ENCODE peak calls at places on chromosomes 12 and 14, in four cellular contexts. One of them, this sample, is unnamed.

GRCh38 chr14:53306267-53306721 is 153.2 kb upstream of the DDHD1 start:
- DNase-seq in upper lobe of right lung: peak
- DNase-seq in stomach: peak
- DNase-seq in AG09309: no peak
- DNase-seq in this sample: no peak

GRCh38 chr12:52144512-52145227 is 47.1 kb downstream of the KRT80 start:
- DNase-seq in upper lobe of right lung: no peak
- DNase-seq in stomach: no peak
- DNase-seq in AG09309: no peak
- DNase-seq in this sample: no peak

GRCh38 chr12:80936353-80936641 is 1.4 kb downstream of the LIN7A start:
- DNase-seq in upper lobe of right lung: no peak
- DNase-seq in stomach: no peak
- DNase-seq in AG09309: no peak
- DNase-seq in this sample: no peak

GRCh38 chr12:87687362-87687761 is 341.8 kb downstream of the C12orf50 start:
- DNase-seq in upper lobe of right lung: no peak
- DNase-seq in stomach: no peak
- DNase-seq in AG09309: no peak
- DNase-seq in this sample: peak

GRCh38 chr14:53793790-53794560 is 162.7 kb downstream of the BMP4 start:
- DNase-seq in upper lobe of right lung: no peak
- DNase-seq in stomach: no peak
- DNase-seq in AG09309: no peak
- DNase-seq in this sample: no peak

GRCh38 chr14:80705241-80705980 is 236.1 kb downstream of the CEP128 start:
- DNase-seq in upper lobe of right lung: no peak
- DNase-seq in stomach: no peak
- DNase-seq in AG09309: no peak
- DNase-seq in this sample: no peak

GRCh38 chr12:128829870-128830504 is 6.2 kb upstream of the SLC15A4 start:
- DNase-seq in upper lobe of right lung: no peak
- DNase-seq in stomach: peak
- DNase-seq in AG09309: no peak
- DNase-seq in this sample: peak

GRCh38 chr14:91898256-91898843 is 31.0 kb upstream of the TC2N start:
- DNase-seq in upper lobe of right lung: no peak
- DNase-seq in stomach: no peak
- DNase-seq in AG09309: no peak
- DNase-seq in this sample: peak

GRCh38 chr12:6200266-6201198 is at the start of gene CD9:
- DNase-seq in upper lobe of right lung: peak
- DNase-seq in stomach: peak
- DNase-seq in AG09309: no peak
- DNase-seq in this sample: no peak

GRCh38 chr12:53097564-53098353 is at the start of gene IGFBP6:
- DNase-seq in upper lobe of right lung: peak
- DNase-seq in stomach: peak
- DNase-seq in AG09309: no peak
- DNase-seq in this sample: no peak

GRCh38 chr12:12723681-12724420 is 6.7 kb downstream of the CDKN1B start:
- DNase-seq in upper lobe of right lung: peak
- DNase-seq in stomach: peak
- DNase-seq in AG09309: no peak
- DNase-seq in this sample: no peak

GRCh38 chr12:18965210-18965609 is 164.3 kb upstream of the PLEKHA5 start:
- DNase-seq in upper lobe of right lung: no peak
- DNase-seq in stomach: no peak
- DNase-seq in AG09309: no peak
- DNase-seq in this sample: no peak

GRCh38 chr12:108232565-108232964 is 103.5 kb downstream of the WSCD2 start:
- DNase-seq in upper lobe of right lung: no peak
- DNase-seq in stomach: no peak
- DNase-seq in AG09309: no peak
- DNase-seq in this sample: no peak

GRCh38 chr14:94458558-94459200 is 6.1 kb upstream of the SERPINA11 start:
- DNase-seq in upper lobe of right lung: no peak
- DNase-seq in stomach: no peak
- DNase-seq in AG09309: no peak
- DNase-seq in this sample: no peak

GRCh38 chr14:70887207-70888150 is 19.8 kb upstream of the PCNX1 start:
- DNase-seq in upper lobe of right lung: no peak
- DNase-seq in stomach: no peak
- DNase-seq in AG09309: peak
- DNase-seq in this sample: peak

GRCh38 chr12:10891937-10892336 is 7.9 kb upstream of the PRH1 start:
- DNase-seq in upper lobe of right lung: no peak
- DNase-seq in stomach: no peak
- DNase-seq in AG09309: no peak
- DNase-seq in this sample: no peak

GRCh38 chr12:56637621-56638020 is 7.5 kb upstream of the BAZ2A start:
- DNase-seq in upper lobe of right lung: no peak
- DNase-seq in stomach: no peak
- DNase-seq in AG09309: no peak
- DNase-seq in this sample: no peak

GRCh38 chr12:29797565-29798360 is 14.0 kb upstream of the TMTC1 start:
- DNase-seq in upper lobe of right lung: no peak
- DNase-seq in stomach: no peak
- DNase-seq in AG09309: no peak
- DNase-seq in this sample: no peak

GRCh38 chr14:50839048-50839447 is 8.1 kb upstream of the NIN start:
- DNase-seq in upper lobe of right lung: no peak
- DNase-seq in stomach: no peak
- DNase-seq in AG09309: no peak
- DNase-seq in this sample: no peak

GRCh38 chr12:4281173-4281654 is 7.7 kb downstream of the CCND2 start:
- DNase-seq in upper lobe of right lung: no peak
- DNase-seq in stomach: no peak
- DNase-seq in AG09309: no peak
- DNase-seq in this sample: no peak

GRCh38 chr12:12684375-12685106 is 11.4 kb downstream of the GPR19 start:
- DNase-seq in upper lobe of right lung: no peak
- DNase-seq in stomach: no peak
- DNase-seq in AG09309: no peak
- DNase-seq in this sample: no peak

GRCh38 chr14:91241848-91242247 is 2.7 kb downstream of the GPR68 start:
- DNase-seq in upper lobe of right lung: no peak
- DNase-seq in stomach: no peak
- DNase-seq in AG09309: no peak
- DNase-seq in this sample: no peak

DNA sequence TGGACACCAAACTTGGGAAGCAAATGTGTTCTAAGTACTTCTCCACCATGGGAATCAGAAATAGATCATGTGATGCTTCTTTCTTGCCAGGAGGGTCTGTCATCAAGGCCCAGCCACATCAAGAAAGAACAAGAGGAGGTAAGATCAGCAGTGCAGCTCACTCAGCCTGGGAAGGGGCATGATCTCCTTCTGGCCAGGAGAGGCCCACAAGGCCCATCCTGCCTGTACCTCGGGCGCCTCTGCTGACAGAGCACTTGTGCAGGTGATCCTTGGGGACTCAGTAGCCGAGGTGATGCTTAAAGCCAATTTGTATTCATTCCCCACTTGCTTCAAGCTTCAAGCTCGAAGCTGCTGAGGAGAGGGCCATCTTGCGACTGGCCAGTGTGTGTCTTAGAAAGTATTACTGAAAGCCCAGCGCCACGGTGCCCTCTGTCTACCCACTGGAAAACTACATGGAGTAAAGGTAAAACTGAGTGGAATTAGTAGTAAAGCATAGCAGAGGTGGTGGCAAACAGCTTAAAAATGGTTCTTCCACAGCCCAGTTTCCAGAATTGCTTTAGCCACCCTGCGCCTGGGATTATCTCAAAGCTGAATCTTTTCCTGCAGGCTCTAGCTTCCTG is 26.2 kb downstream of the RTRAF start:
- DNase-seq in upper lobe of right lung: no peak
- DNase-seq in stomach: peak
- DNase-seq in AG09309: no peak
- DNase-seq in this sample: no peak
- H3K4me3 ChIP-seq in upper lobe of right lung: no peak
- H3K4me3 ChIP-seq in stomach: no peak
- H3K4me3 ChIP-seq in AG09309: no peak
- H3K4me3 ChIP-seq in this sample: no peak

GRCh38 chr14:23306412-23307145 is at the start of gene BCL2L2:
- DNase-seq in upper lobe of right lung: peak
- DNase-seq in stomach: peak
- DNase-seq in AG09309: no peak
- DNase-seq in this sample: peak

GRCh38 chr14:23307146-23307447 is 464 bp downstream of the BCL2L2 start:
- DNase-seq in upper lobe of right lung: no peak
- DNase-seq in stomach: no peak
- DNase-seq in AG09309: no peak
- DNase-seq in this sample: no peak

GRCh38 chr14:23308721-23309445 is 2.2 kb downstream of the BCL2L2 start:
- DNase-seq in upper lobe of right lung: no peak
- DNase-seq in stomach: no peak
- DNase-seq in AG09309: no peak
- DNase-seq in this sample: no peak

GRCh38 chr14:23306113-23306411 is 571 bp upstream of the BCL2L2 start:
- DNase-seq in upper lobe of right lung: no peak
- DNase-seq in stomach: no peak
- DNase-seq in AG09309: no peak
- DNase-seq in this sample: no peak

GRCh38 chr14:23307687-23308644 is 1.3 kb downstream of the BCL2L2 start:
- DNase-seq in upper lobe of right lung: no peak
- DNase-seq in stomach: no peak
- DNase-seq in AG09309: no peak
- DNase-seq in this sample: no peak
- H3K4me3 ChIP-seq in upper lobe of right lung: peak
- H3K4me3 ChIP-seq in stomach: peak
- H3K4me3 ChIP-seq in AG09309: peak
- H3K4me3 ChIP-seq in this sample: peak

DNA sequence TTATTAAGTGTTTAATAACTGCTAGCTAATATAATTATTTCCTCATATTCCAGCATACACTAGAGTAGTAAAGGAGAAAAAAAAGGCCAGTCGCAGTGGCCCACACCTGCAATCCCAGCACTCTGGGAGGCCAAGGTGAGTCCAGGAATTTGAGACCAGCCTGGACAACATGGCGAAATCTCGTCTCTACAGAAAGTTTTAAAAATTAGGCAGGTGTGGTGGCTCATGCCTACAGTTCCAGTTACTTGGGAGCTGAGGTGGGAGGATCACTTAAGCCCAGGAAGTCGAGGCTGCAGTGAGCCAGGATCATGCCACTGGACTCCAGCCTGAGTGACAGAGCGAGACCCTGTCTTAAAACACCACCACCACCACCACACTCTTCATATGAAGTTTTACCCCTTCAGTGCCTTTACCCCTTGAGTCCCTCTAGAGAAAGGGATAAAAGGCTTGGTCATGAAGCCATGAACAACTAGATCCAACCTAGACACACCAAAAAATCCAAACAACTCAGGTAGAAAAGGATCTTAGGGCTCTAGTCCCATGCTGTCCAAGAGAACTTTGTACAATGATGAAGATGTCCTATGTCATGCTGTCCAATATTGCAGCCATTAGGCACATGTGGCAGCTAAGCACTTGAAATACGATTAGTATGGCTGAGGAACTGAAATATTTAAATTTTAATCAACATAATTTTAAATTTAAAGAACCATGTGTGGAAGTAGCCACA is 29.6 kb downstream of the ATXN2 start:
- DNase-seq in upper lobe of right lung: no peak
- DNase-seq in stomach: no peak
- DNase-seq in AG09309: no peak
- DNase-seq in this sample: no peak
- H3K4me3 ChIP-seq in upper lobe of right lung: no peak
- H3K4me3 ChIP-seq in stomach: no peak
- H3K4me3 ChIP-seq in AG09309: no peak
- H3K4me3 ChIP-seq in this sample: no peak

DNA sequence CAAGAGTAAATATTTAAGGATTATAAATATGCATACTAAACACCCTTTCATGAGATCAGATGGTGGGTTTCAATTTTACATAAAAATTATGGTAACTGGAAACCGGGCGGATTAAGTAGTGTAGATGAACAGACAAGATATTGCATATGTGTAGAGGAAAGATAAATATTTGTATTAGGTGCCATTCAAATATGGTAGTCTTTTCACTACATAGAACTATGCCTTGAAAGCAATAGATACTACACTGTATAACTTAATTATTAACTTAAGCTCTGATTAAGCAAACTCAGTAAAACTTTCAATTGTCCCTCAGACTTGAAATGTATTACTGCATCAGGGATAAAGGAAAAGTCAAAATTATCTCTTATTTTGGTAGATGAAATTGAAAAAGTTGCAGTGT is 1.9 kb downstream of the PTPN21 start:
- DNase-seq in upper lobe of right lung: no peak
- DNase-seq in stomach: no peak
- DNase-seq in AG09309: no peak
- DNase-seq in this sample: no peak
- H3K4me3 ChIP-seq in upper lobe of right lung: peak
- H3K4me3 ChIP-seq in stomach: peak
- H3K4me3 ChIP-seq in AG09309: no peak
- H3K4me3 ChIP-seq in this sample: no peak

This sample was measured in skeletal muscle cell.